ENCODE peak calls at places on chromosomes 12 and 14, in ten cellular contexts. One of them, this sample, is unnamed. For H3K9me3, the result is how much of the 10 kb centered on the place peaks cover.

GRCh38 chr12:65536876-65537661 is 258.6 kb downstream of the MSRB3 start:
- DNase-seq in SK-N-SH: no peak
- DNase-seq in body of pancreas: no peak
- DNase-seq in CD8-positive, alpha-beta T cell: no peak
- DNase-seq in adrenal gland: peak
- DNase-seq in cardiac muscle cell: peak
- DNase-seq in fibroblast of lung: peak
- DNase-seq in H9: no peak
- DNase-seq in GM23248: peak
- DNase-seq in A549: peak
- DNase-seq in this sample: no peak

GRCh38 chr14:76133103-76133502 is 18.6 kb upstream of the GPATCH2L start:
- DNase-seq in SK-N-SH: no peak
- DNase-seq in body of pancreas: no peak
- DNase-seq in CD8-positive, alpha-beta T cell: no peak
- DNase-seq in adrenal gland: no peak
- DNase-seq in cardiac muscle cell: peak
- DNase-seq in fibroblast of lung: peak
- DNase-seq in H9: peak
- DNase-seq in GM23248: peak
- DNase-seq in A549: peak
- DNase-seq in this sample: no peak

GRCh38 chr14:68877993-68878575 is 85.2 kb upstream of the ZFP36L1 start:
- DNase-seq in SK-N-SH: no peak
- DNase-seq in body of pancreas: no peak
- DNase-seq in CD8-positive, alpha-beta T cell: no peak
- DNase-seq in adrenal gland: no peak
- DNase-seq in cardiac muscle cell: no peak
- DNase-seq in fibroblast of lung: no peak
- DNase-seq in H9: no peak
- DNase-seq in GM23248: no peak
- DNase-seq in A549: no peak
- DNase-seq in this sample: no peak

GRCh38 chr12:53344487-53344823 is 8.3 kb upstream of the SP7 start:
- DNase-seq in SK-N-SH: no peak
- DNase-seq in body of pancreas: no peak
- DNase-seq in CD8-positive, alpha-beta T cell: no peak
- DNase-seq in adrenal gland: no peak
- DNase-seq in cardiac muscle cell: no peak
- DNase-seq in fibroblast of lung: no peak
- DNase-seq in H9: no peak
- DNase-seq in GM23248: no peak
- DNase-seq in A549: no peak
- DNase-seq in this sample: no peak

GRCh38 chr14:68144051-68144681 is 324.6 kb downstream of the RAD51B start:
- DNase-seq in SK-N-SH: no peak
- DNase-seq in body of pancreas: peak
- DNase-seq in CD8-positive, alpha-beta T cell: no peak
- DNase-seq in adrenal gland: peak
- DNase-seq in cardiac muscle cell: no peak
- DNase-seq in fibroblast of lung: peak
- DNase-seq in H9: no peak
- DNase-seq in GM23248: peak
- DNase-seq in A549: peak
- DNase-seq in this sample: no peak

GRCh38 chr12:105226219-105226618 is 9.8 kb downstream of the APPL2 start:
- DNase-seq in SK-N-SH: peak
- DNase-seq in body of pancreas: peak
- DNase-seq in CD8-positive, alpha-beta T cell: no peak
- DNase-seq in adrenal gland: peak
- DNase-seq in cardiac muscle cell: no peak
- DNase-seq in fibroblast of lung: peak
- DNase-seq in H9: no peak
- DNase-seq in GM23248: peak
- DNase-seq in A549: no peak
- DNase-seq in this sample: no peak

GRCh38 chr14:21913759-21914158 is 240.1 kb upstream of the OR4E1 start:
- DNase-seq in SK-N-SH: peak
- DNase-seq in body of pancreas: peak
- DNase-seq in CD8-positive, alpha-beta T cell: peak
- DNase-seq in adrenal gland: peak
- DNase-seq in cardiac muscle cell: peak
- DNase-seq in fibroblast of lung: peak
- DNase-seq in H9: peak
- DNase-seq in GM23248: peak
- DNase-seq in A549: peak
- DNase-seq in this sample: peak

GRCh38 chr12:116332705-116333380 is 55.4 kb upstream of the MED13L start:
- DNase-seq in SK-N-SH: no peak
- DNase-seq in body of pancreas: no peak
- DNase-seq in CD8-positive, alpha-beta T cell: no peak
- DNase-seq in adrenal gland: no peak
- DNase-seq in cardiac muscle cell: no peak
- DNase-seq in fibroblast of lung: no peak
- DNase-seq in H9: no peak
- DNase-seq in GM23248: no peak
- DNase-seq in A549: no peak
- DNase-seq in this sample: no peak

GRCh38 chr14:22838631-22839041 is 2.3 kb downstream of the MMP14 start:
- DNase-seq in SK-N-SH: no peak
- DNase-seq in body of pancreas: no peak
- DNase-seq in CD8-positive, alpha-beta T cell: no peak
- DNase-seq in adrenal gland: peak
- DNase-seq in cardiac muscle cell: no peak
- DNase-seq in fibroblast of lung: peak
- DNase-seq in H9: no peak
- DNase-seq in GM23248: peak
- DNase-seq in A549: no peak
- DNase-seq in this sample: no peak

GRCh38 chr12:71900091-71900490 is 38.6 kb upstream of the TPH2 start:
- DNase-seq in SK-N-SH: no peak
- DNase-seq in body of pancreas: no peak
- DNase-seq in CD8-positive, alpha-beta T cell: no peak
- DNase-seq in adrenal gland: no peak
- DNase-seq in cardiac muscle cell: no peak
- DNase-seq in fibroblast of lung: no peak
- DNase-seq in H9: no peak
- DNase-seq in GM23248: peak
- DNase-seq in A549: peak
- DNase-seq in this sample: no peak

GRCh38 chr12:85951823-85952222 is 77.7 kb downstream of the NTS start:
- DNase-seq in SK-N-SH: peak
- DNase-seq in body of pancreas: no peak
- DNase-seq in CD8-positive, alpha-beta T cell: no peak
- DNase-seq in adrenal gland: no peak
- DNase-seq in cardiac muscle cell: no peak
- DNase-seq in fibroblast of lung: peak
- DNase-seq in H9: no peak
- DNase-seq in GM23248: peak
- DNase-seq in A549: peak
- DNase-seq in this sample: no peak

GRCh38 chr12:46470975-46471374 is 98.4 kb upstream of the SLC38A2 start:
- DNase-seq in SK-N-SH: no peak
- DNase-seq in body of pancreas: no peak
- DNase-seq in CD8-positive, alpha-beta T cell: no peak
- DNase-seq in adrenal gland: no peak
- DNase-seq in cardiac muscle cell: no peak
- DNase-seq in fibroblast of lung: peak
- DNase-seq in H9: no peak
- DNase-seq in GM23248: peak
- DNase-seq in A549: no peak
- DNase-seq in this sample: no peak

GRCh38 chr12:66164349-66164821 is 5.4 kb downstream of the TMBIM4 start:
- DNase-seq in SK-N-SH: no peak
- DNase-seq in body of pancreas: no peak
- DNase-seq in CD8-positive, alpha-beta T cell: no peak
- DNase-seq in adrenal gland: no peak
- DNase-seq in cardiac muscle cell: no peak
- DNase-seq in fibroblast of lung: peak
- DNase-seq in H9: no peak
- DNase-seq in GM23248: peak
- DNase-seq in A549: no peak
- DNase-seq in this sample: no peak

GRCh38 chr12:56164345-56164729 is 6.2 kb downstream of the MYL6 start:
- DNase-seq in SK-N-SH: no peak
- DNase-seq in body of pancreas: no peak
- DNase-seq in CD8-positive, alpha-beta T cell: no peak
- DNase-seq in adrenal gland: no peak
- DNase-seq in cardiac muscle cell: no peak
- DNase-seq in fibroblast of lung: no peak
- DNase-seq in H9: no peak
- DNase-seq in GM23248: no peak
- DNase-seq in A549: no peak
- DNase-seq in this sample: no peak
- H3K9me3 ChIP-seq in SK-N-SH: under half
- H3K9me3 ChIP-seq in body of pancreas: under half
- H3K9me3 ChIP-seq in CD8-positive, alpha-beta T cell: under half
- H3K9me3 ChIP-seq in adrenal gland: under half
- H3K9me3 ChIP-seq in cardiac muscle cell: under half
- H3K9me3 ChIP-seq in fibroblast of lung: under half
- H3K9me3 ChIP-seq in H9: under half
- H3K9me3 ChIP-seq in GM23248: under half
- H3K9me3 ChIP-seq in A549: under half
- H3K9me3 ChIP-seq in this sample: under half

GRCh38 chr14:105497671-105498429 is 6.8 kb downstream of the TEDC1 start:
- DNase-seq in SK-N-SH: no peak
- DNase-seq in body of pancreas: no peak
- DNase-seq in CD8-positive, alpha-beta T cell: peak
- DNase-seq in adrenal gland: no peak
- DNase-seq in cardiac muscle cell: no peak
- DNase-seq in fibroblast of lung: no peak
- DNase-seq in H9: peak
- DNase-seq in GM23248: no peak
- DNase-seq in A549: no peak
- DNase-seq in this sample: peak
- H3K9me3 ChIP-seq in SK-N-SH: under half
- H3K9me3 ChIP-seq in body of pancreas: under half
- H3K9me3 ChIP-seq in CD8-positive, alpha-beta T cell: under half
- H3K9me3 ChIP-seq in adrenal gland: under half
- H3K9me3 ChIP-seq in cardiac muscle cell: under half
- H3K9me3 ChIP-seq in fibroblast of lung: under half
- H3K9me3 ChIP-seq in H9: under half
- H3K9me3 ChIP-seq in GM23248: under half
- H3K9me3 ChIP-seq in A549: under half
- H3K9me3 ChIP-seq in this sample: under half

DNA sequence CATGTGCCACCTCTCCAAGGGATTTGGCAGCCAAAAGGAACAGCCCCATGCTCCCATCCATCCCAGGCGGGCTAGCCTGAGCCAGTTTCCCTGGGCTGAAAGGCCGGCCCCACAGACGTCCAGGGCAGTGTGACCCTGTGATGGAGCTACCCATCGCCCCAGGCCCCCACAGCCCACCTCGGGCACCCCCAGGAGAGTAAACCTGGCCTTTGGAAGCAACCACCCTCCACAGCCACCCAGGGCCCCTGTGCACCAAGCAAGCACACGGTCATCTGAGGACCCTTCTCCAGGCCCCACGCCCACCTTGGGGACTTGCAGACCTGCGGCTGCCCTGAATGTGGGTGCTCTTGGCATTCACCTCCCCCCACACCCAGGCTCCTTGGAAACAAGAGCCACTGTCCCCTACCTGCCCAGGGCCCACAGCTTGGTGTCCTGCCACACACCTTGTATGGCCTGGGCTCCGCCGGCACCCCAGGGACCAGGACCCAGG is 8.4 kb downstream of the AHNAK2 start:
- DNase-seq in SK-N-SH: no peak
- DNase-seq in body of pancreas: no peak
- DNase-seq in CD8-positive, alpha-beta T cell: no peak
- DNase-seq in adrenal gland: peak
- DNase-seq in cardiac muscle cell: no peak
- DNase-seq in fibroblast of lung: no peak
- DNase-seq in H9: no peak
- DNase-seq in GM23248: no peak
- DNase-seq in A549: no peak
- DNase-seq in this sample: no peak
- H3K9me3 ChIP-seq in SK-N-SH: under half
- H3K9me3 ChIP-seq in body of pancreas: under half
- H3K9me3 ChIP-seq in CD8-positive, alpha-beta T cell: under half
- H3K9me3 ChIP-seq in adrenal gland: under half
- H3K9me3 ChIP-seq in cardiac muscle cell: under half
- H3K9me3 ChIP-seq in fibroblast of lung: under half
- H3K9me3 ChIP-seq in H9: under half
- H3K9me3 ChIP-seq in GM23248: under half
- H3K9me3 ChIP-seq in A549: under half
- H3K9me3 ChIP-seq in this sample: under half

GRCh38 chr14:104512771-104513640 is 66.6 kb upstream of the C14orf180 start:
- DNase-seq in SK-N-SH: no peak
- DNase-seq in body of pancreas: no peak
- DNase-seq in CD8-positive, alpha-beta T cell: no peak
- DNase-seq in adrenal gland: no peak
- DNase-seq in cardiac muscle cell: no peak
- DNase-seq in fibroblast of lung: no peak
- DNase-seq in H9: peak
- DNase-seq in GM23248: no peak
- DNase-seq in A549: no peak
- DNase-seq in this sample: no peak

GRCh38 chr14:104512061-104512460 is 67.5 kb upstream of the C14orf180 start:
- DNase-seq in SK-N-SH: no peak
- DNase-seq in body of pancreas: no peak
- DNase-seq in CD8-positive, alpha-beta T cell: no peak
- DNase-seq in adrenal gland: no peak
- DNase-seq in cardiac muscle cell: no peak
- DNase-seq in fibroblast of lung: no peak
- DNase-seq in H9: no peak
- DNase-seq in GM23248: no peak
- DNase-seq in A549: no peak
- DNase-seq in this sample: no peak

GRCh38 chr14:104515059-104515810 is 64.3 kb upstream of the C14orf180 start:
- DNase-seq in SK-N-SH: no peak
- DNase-seq in body of pancreas: no peak
- DNase-seq in CD8-positive, alpha-beta T cell: no peak
- DNase-seq in adrenal gland: no peak
- DNase-seq in cardiac muscle cell: no peak
- DNase-seq in fibroblast of lung: no peak
- DNase-seq in H9: peak
- DNase-seq in GM23248: no peak
- DNase-seq in A549: no peak
- DNase-seq in this sample: no peak

GRCh38 chr14:104514156-104514848 is 65.3 kb upstream of the C14orf180 start:
- DNase-seq in SK-N-SH: no peak
- DNase-seq in body of pancreas: no peak
- DNase-seq in CD8-positive, alpha-beta T cell: no peak
- DNase-seq in adrenal gland: no peak
- DNase-seq in cardiac muscle cell: no peak
- DNase-seq in fibroblast of lung: no peak
- DNase-seq in H9: peak
- DNase-seq in GM23248: no peak
- DNase-seq in A549: no peak
- DNase-seq in this sample: no peak

DNA sequence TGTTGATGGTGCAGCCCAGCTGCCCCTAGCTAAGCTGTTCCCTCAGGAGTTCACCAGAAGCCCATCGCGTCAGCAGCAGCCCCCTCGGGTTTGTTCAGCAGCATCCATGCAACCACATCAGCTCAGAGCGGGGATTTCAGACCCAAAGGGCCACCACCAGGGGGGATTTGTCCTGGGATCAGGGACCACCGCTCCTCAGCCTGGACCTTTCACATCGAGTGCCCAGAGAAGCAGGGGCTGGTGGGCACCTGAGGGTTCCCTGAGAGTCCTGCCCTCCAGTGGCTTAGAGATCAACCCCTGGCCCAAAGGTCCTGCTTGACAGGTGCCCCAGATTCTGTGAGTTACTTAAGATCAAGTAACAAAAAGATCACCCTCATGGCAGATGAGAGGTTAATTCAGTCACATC is 65.9 kb upstream of the C14orf180 start:
- DNase-seq in SK-N-SH: no peak
- DNase-seq in body of pancreas: no peak
- DNase-seq in CD8-positive, alpha-beta T cell: no peak
- DNase-seq in adrenal gland: no peak
- DNase-seq in cardiac muscle cell: no peak
- DNase-seq in fibroblast of lung: no peak
- DNase-seq in H9: no peak
- DNase-seq in GM23248: no peak
- DNase-seq in A549: no peak
- DNase-seq in this sample: no peak
- H3K9me3 ChIP-seq in SK-N-SH: under half
- H3K9me3 ChIP-seq in body of pancreas: under half
- H3K9me3 ChIP-seq in CD8-positive, alpha-beta T cell: under half
- H3K9me3 ChIP-seq in adrenal gland: under half
- H3K9me3 ChIP-seq in cardiac muscle cell: under half
- H3K9me3 ChIP-seq in fibroblast of lung: under half
- H3K9me3 ChIP-seq in H9: under half
- H3K9me3 ChIP-seq in GM23248: under half
- H3K9me3 ChIP-seq in A549: under half
- H3K9me3 ChIP-seq in this sample: under half